ENCODE peak calls at places on chromosome 20, in nine cellular contexts. One of them, this sample, is unnamed.

GRCh38 chr20:25376886-25377285 is 13.7 kb downstream of the ABHD12 start:
- DNase-seq in Ammon's horn: no peak
- DNase-seq in sciatic nerve: no peak
- DNase-seq in CD8-positive, alpha-beta memory T cell: no peak
- DNase-seq in brain microvascular endothelial cell: no peak
- DNase-seq in H9: no peak
- DNase-seq in lung microvascular endothelial cell: no peak
- DNase-seq in NCI-H1694 treated with DMSO at 0.1 percent for 48 hours: no peak
- DNase-seq in effector memory CD4-positive, alpha-beta T cell: no peak
- DNase-seq in this sample: no peak

GRCh38 chr20:58054744-58055373 is 173.6 kb downstream of the ANKRD60 start:
- DNase-seq in H9: peak
- DNase-seq in brain microvascular endothelial cell: no peak
- DNase-seq in CD8-positive, alpha-beta memory T cell: no peak
- DNase-seq in lung microvascular endothelial cell: no peak
- DNase-seq in sciatic nerve: peak
- DNase-seq in NCI-H1694 treated with DMSO at 0.1 percent for 48 hours: no peak
- DNase-seq in effector memory CD4-positive, alpha-beta T cell: no peak
- DNase-seq in Ammon's horn: peak
- DNase-seq in this sample: peak

GRCh38 chr20:51738877-51739447 is 29.2 kb downstream of the ATP9A start:
- DNase-seq in NCI-H1694 treated with DMSO at 0.1 percent for 48 hours: no peak
- DNase-seq in CD8-positive, alpha-beta memory T cell: no peak
- DNase-seq in lung microvascular endothelial cell: no peak
- DNase-seq in brain microvascular endothelial cell: no peak
- DNase-seq in effector memory CD4-positive, alpha-beta T cell: no peak
- DNase-seq in sciatic nerve: no peak
- DNase-seq in H9: no peak
- DNase-seq in Ammon's horn: no peak
- DNase-seq in this sample: no peak

GRCh38 chr20:25692499-25692898 is 4.2 kb downstream of the ZNF337 start:
- DNase-seq in CD8-positive, alpha-beta memory T cell: no peak
- DNase-seq in H9: no peak
- DNase-seq in lung microvascular endothelial cell: no peak
- DNase-seq in NCI-H1694 treated with DMSO at 0.1 percent for 48 hours: peak
- DNase-seq in effector memory CD4-positive, alpha-beta T cell: no peak
- DNase-seq in sciatic nerve: no peak
- DNase-seq in brain microvascular endothelial cell: no peak
- DNase-seq in Ammon's horn: no peak
- DNase-seq in this sample: no peak

GRCh38 chr20:38269715-38270114 is 9.2 kb upstream of the KIAA1755 start:
- DNase-seq in effector memory CD4-positive, alpha-beta T cell: no peak
- DNase-seq in lung microvascular endothelial cell: no peak
- DNase-seq in Ammon's horn: no peak
- DNase-seq in CD8-positive, alpha-beta memory T cell: no peak
- DNase-seq in sciatic nerve: no peak
- DNase-seq in brain microvascular endothelial cell: no peak
- DNase-seq in NCI-H1694 treated with DMSO at 0.1 percent for 48 hours: no peak
- DNase-seq in H9: no peak
- DNase-seq in this sample: no peak

GRCh38 chr20:59751075-59751711 is 146.9 kb downstream of the PHACTR3 start:
- DNase-seq in sciatic nerve: peak
- DNase-seq in effector memory CD4-positive, alpha-beta T cell: no peak
- DNase-seq in CD8-positive, alpha-beta memory T cell: no peak
- DNase-seq in NCI-H1694 treated with DMSO at 0.1 percent for 48 hours: no peak
- DNase-seq in brain microvascular endothelial cell: peak
- DNase-seq in H9: peak
- DNase-seq in lung microvascular endothelial cell: peak
- DNase-seq in Ammon's horn: peak
- DNase-seq in this sample: peak

GRCh38 chr20:50278684-50279531 is 88.3 kb downstream of the CEBPB start:
- DNase-seq in effector memory CD4-positive, alpha-beta T cell: no peak
- DNase-seq in Ammon's horn: no peak
- DNase-seq in sciatic nerve: no peak
- DNase-seq in brain microvascular endothelial cell: no peak
- DNase-seq in lung microvascular endothelial cell: no peak
- DNase-seq in CD8-positive, alpha-beta memory T cell: no peak
- DNase-seq in NCI-H1694 treated with DMSO at 0.1 percent for 48 hours: peak
- DNase-seq in H9: no peak
- DNase-seq in this sample: peak

GRCh38 chr20:57907131-57908083 is 197.6 kb upstream of the PMEPA1 start:
- DNase-seq in Ammon's horn: no peak
- DNase-seq in lung microvascular endothelial cell: no peak
- DNase-seq in CD8-positive, alpha-beta memory T cell: no peak
- DNase-seq in H9: no peak
- DNase-seq in NCI-H1694 treated with DMSO at 0.1 percent for 48 hours: no peak
- DNase-seq in effector memory CD4-positive, alpha-beta T cell: no peak
- DNase-seq in brain microvascular endothelial cell: no peak
- DNase-seq in sciatic nerve: no peak
- DNase-seq in this sample: no peak

GRCh38 chr20:43767686-43768474 is 41.1 kb upstream of the GTSF1L start:
- DNase-seq in CD8-positive, alpha-beta memory T cell: no peak
- DNase-seq in effector memory CD4-positive, alpha-beta T cell: no peak
- DNase-seq in sciatic nerve: no peak
- DNase-seq in lung microvascular endothelial cell: no peak
- DNase-seq in H9: no peak
- DNase-seq in NCI-H1694 treated with DMSO at 0.1 percent for 48 hours: no peak
- DNase-seq in Ammon's horn: peak
- DNase-seq in brain microvascular endothelial cell: no peak
- DNase-seq in this sample: peak

GRCh38 chr20:36121981-36122930 is 32.3 kb upstream of the EPB41L1 start:
- DNase-seq in effector memory CD4-positive, alpha-beta T cell: no peak
- DNase-seq in brain microvascular endothelial cell: no peak
- DNase-seq in NCI-H1694 treated with DMSO at 0.1 percent for 48 hours: no peak
- DNase-seq in CD8-positive, alpha-beta memory T cell: no peak
- DNase-seq in H9: no peak
- DNase-seq in Ammon's horn: no peak
- DNase-seq in sciatic nerve: no peak
- DNase-seq in lung microvascular endothelial cell: no peak
- DNase-seq in this sample: no peak